ENCODE peak calls at places on chromosomes 6 and 20, in seven cellular contexts. One of them, this sample, is unnamed.

GRCh38 chr6:57138026-57138425 is 34.1 kb upstream of the BAG2 start:
- DNase-seq in stimulated activated naive CD8-positive, alpha-beta T cell treated with anti-CD3 and anti-CD28 coated beads, Interleukin-15, amount 100 ng/mL, for 72 hours: no peak
- DNase-seq in NCI-H1694 treated with DMSO at 0.1 percent for 48 hours: no peak
- DNase-seq in IMR-90: no peak
- DNase-seq in stimulated activated CD4-positive, alpha-beta T cell treated with anti-CD3 and anti-CD28 coated beads, Interleukin-4, amount 100 ng/mL, for 24 hours: no peak
- DNase-seq in COR-L47: no peak
- DNase-seq in amniotic stem cell: no peak
- DNase-seq in this sample: no peak

GRCh38 chr6:52788478-52788877 is 15.1 kb downstream of the GSTA1 start:
- DNase-seq in IMR-90: peak; percentile 6
- DNase-seq in stimulated activated naive CD8-positive, alpha-beta T cell treated with anti-CD3 and anti-CD28 coated beads, Interleukin-15, amount 100 ng/mL, for 72 hours: no peak
- DNase-seq in NCI-H1694 treated with DMSO at 0.1 percent for 48 hours: no peak
- DNase-seq in amniotic stem cell: no peak
- DNase-seq in stimulated activated CD4-positive, alpha-beta T cell treated with anti-CD3 and anti-CD28 coated beads, Interleukin-4, amount 100 ng/mL, for 24 hours: no peak
- DNase-seq in COR-L47: no peak
- DNase-seq in this sample: no peak

GRCh38 chr20:47392015-47392720 is 35.7 kb upstream of the ZMYND8 start:
- DNase-seq in COR-L47: no peak
- DNase-seq in NCI-H1694 treated with DMSO at 0.1 percent for 48 hours: no peak
- DNase-seq in stimulated activated naive CD8-positive, alpha-beta T cell treated with anti-CD3 and anti-CD28 coated beads, Interleukin-15, amount 100 ng/mL, for 72 hours: no peak
- DNase-seq in stimulated activated CD4-positive, alpha-beta T cell treated with anti-CD3 and anti-CD28 coated beads, Interleukin-4, amount 100 ng/mL, for 24 hours: peak; percentile 15
- DNase-seq in IMR-90: peak; percentile 97
- DNase-seq in amniotic stem cell: peak; percentile 96
- DNase-seq in this sample: no peak

GRCh38 chr20:24100370-24101011 is 111.9 kb upstream of the GGTLC1 start:
- DNase-seq in amniotic stem cell: no peak
- DNase-seq in stimulated activated CD4-positive, alpha-beta T cell treated with anti-CD3 and anti-CD28 coated beads, Interleukin-4, amount 100 ng/mL, for 24 hours: peak; percentile 54
- DNase-seq in stimulated activated naive CD8-positive, alpha-beta T cell treated with anti-CD3 and anti-CD28 coated beads, Interleukin-15, amount 100 ng/mL, for 72 hours: peak; percentile 46
- DNase-seq in NCI-H1694 treated with DMSO at 0.1 percent for 48 hours: peak; percentile 25
- DNase-seq in COR-L47: peak; percentile 70
- DNase-seq in IMR-90: peak; percentile 47
- DNase-seq in this sample: peak; percentile 38

GRCh38 chr20:46752639-46753235 is 43.3 kb downstream of the SLC2A10 start:
- DNase-seq in COR-L47: peak; percentile 68
- DNase-seq in stimulated activated CD4-positive, alpha-beta T cell treated with anti-CD3 and anti-CD28 coated beads, Interleukin-4, amount 100 ng/mL, for 24 hours: peak; percentile 54
- DNase-seq in NCI-H1694 treated with DMSO at 0.1 percent for 48 hours: peak; percentile 47
- DNase-seq in IMR-90: peak; percentile 62
- DNase-seq in stimulated activated naive CD8-positive, alpha-beta T cell treated with anti-CD3 and anti-CD28 coated beads, Interleukin-15, amount 100 ng/mL, for 72 hours: peak; percentile 27
- DNase-seq in amniotic stem cell: peak; percentile 18
- DNase-seq in this sample: peak; percentile 24

GRCh38 chr6:9732056-9732455 is 682.8 kb downstream of the TFAP2A start:
- DNase-seq in amniotic stem cell: no peak
- DNase-seq in stimulated activated CD4-positive, alpha-beta T cell treated with anti-CD3 and anti-CD28 coated beads, Interleukin-4, amount 100 ng/mL, for 24 hours: no peak
- DNase-seq in stimulated activated naive CD8-positive, alpha-beta T cell treated with anti-CD3 and anti-CD28 coated beads, Interleukin-15, amount 100 ng/mL, for 72 hours: no peak
- DNase-seq in NCI-H1694 treated with DMSO at 0.1 percent for 48 hours: no peak
- DNase-seq in COR-L47: peak; percentile 64
- DNase-seq in IMR-90: no peak
- DNase-seq in this sample: no peak

GRCh38 chr6:14284969-14285368 is 167.4 kb downstream of the CD83 start:
- DNase-seq in COR-L47: no peak
- DNase-seq in stimulated activated naive CD8-positive, alpha-beta T cell treated with anti-CD3 and anti-CD28 coated beads, Interleukin-15, amount 100 ng/mL, for 72 hours: no peak
- DNase-seq in amniotic stem cell: no peak
- DNase-seq in NCI-H1694 treated with DMSO at 0.1 percent for 48 hours: no peak
- DNase-seq in stimulated activated CD4-positive, alpha-beta T cell treated with anti-CD3 and anti-CD28 coated beads, Interleukin-4, amount 100 ng/mL, for 24 hours: no peak
- DNase-seq in IMR-90: no peak
- DNase-seq in this sample: no peak

GRCh38 chr6:47762502-47762901 is 19.3 kb upstream of the OPN5 start:
- DNase-seq in stimulated activated CD4-positive, alpha-beta T cell treated with anti-CD3 and anti-CD28 coated beads, Interleukin-4, amount 100 ng/mL, for 24 hours: no peak
- DNase-seq in NCI-H1694 treated with DMSO at 0.1 percent for 48 hours: no peak
- DNase-seq in stimulated activated naive CD8-positive, alpha-beta T cell treated with anti-CD3 and anti-CD28 coated beads, Interleukin-15, amount 100 ng/mL, for 72 hours: no peak
- DNase-seq in amniotic stem cell: no peak
- DNase-seq in COR-L47: no peak
- DNase-seq in IMR-90: no peak
- DNase-seq in this sample: no peak

GRCh38 chr6:16059496-16059895 is 69.4 kb upstream of the MYLIP start:
- DNase-seq in NCI-H1694 treated with DMSO at 0.1 percent for 48 hours: no peak
- DNase-seq in COR-L47: peak; percentile 58
- DNase-seq in stimulated activated naive CD8-positive, alpha-beta T cell treated with anti-CD3 and anti-CD28 coated beads, Interleukin-15, amount 100 ng/mL, for 72 hours: no peak
- DNase-seq in amniotic stem cell: no peak
- DNase-seq in stimulated activated CD4-positive, alpha-beta T cell treated with anti-CD3 and anti-CD28 coated beads, Interleukin-4, amount 100 ng/mL, for 24 hours: no peak
- DNase-seq in IMR-90: no peak
- DNase-seq in this sample: no peak

GRCh38 chr6:98839788-98840361 is 5.5 kb downstream of the POU3F2 start:
- DNase-seq in stimulated activated CD4-positive, alpha-beta T cell treated with anti-CD3 and anti-CD28 coated beads, Interleukin-4, amount 100 ng/mL, for 24 hours: no peak
- DNase-seq in stimulated activated naive CD8-positive, alpha-beta T cell treated with anti-CD3 and anti-CD28 coated beads, Interleukin-15, amount 100 ng/mL, for 72 hours: no peak
- DNase-seq in COR-L47: peak; percentile 48
- DNase-seq in amniotic stem cell: no peak
- DNase-seq in NCI-H1694 treated with DMSO at 0.1 percent for 48 hours: no peak
- DNase-seq in IMR-90: peak; percentile 8
- DNase-seq in this sample: peak; percentile 11

GRCh38 chr20:33372993-33373441 is 28.3 kb downstream of the CDK5RAP1 start:
- DNase-seq in stimulated activated CD4-positive, alpha-beta T cell treated with anti-CD3 and anti-CD28 coated beads, Interleukin-4, amount 100 ng/mL, for 24 hours: no peak
- DNase-seq in COR-L47: no peak
- DNase-seq in stimulated activated naive CD8-positive, alpha-beta T cell treated with anti-CD3 and anti-CD28 coated beads, Interleukin-15, amount 100 ng/mL, for 72 hours: no peak
- DNase-seq in NCI-H1694 treated with DMSO at 0.1 percent for 48 hours: no peak
- DNase-seq in IMR-90: peak; percentile 72
- DNase-seq in amniotic stem cell: no peak
- DNase-seq in this sample: no peak

This sample was measured in NCI-H446 treated with DMSO at 0.1 percent for 48 hours.